ENCODE peak calls at places on chromosomes 12 and 14, in four cellular contexts. I is central memory CD4-positive, alpha-beta T cell; Q is EL; B is stimulated activated CD4-positive, alpha-beta T cell treated with anti-CD3 and anti-CD28 coated beads, Interleukin-15, amount 100 ng/mL, for 48 hours. H is an unnamed sample.

GRCh38 chr14:102525213-102526143 is 15.9 kb upstream of the ANKRD9 start:
- DNase-seq in I (peak), Q (peak), B (no peak), H (peak)

GRCh38 chr12:90084018-90084417 is 375.4 kb upstream of the ATP2B1 start:
- DNase-seq in I (no peak), Q (no peak), B (no peak), H (no peak)

GRCh38 chr14:72578514-72578913 is 315.4 kb downstream of the DPF3 start:
- DNase-seq in I (no peak), Q (no peak), B (no peak), H (no peak)

GRCh38 chr14:65100905-65101541 is 1.3 kb downstream of the MAX start:
- DNase-seq in I (peak), Q (no peak), B (no peak), H (no peak)

GRCh38 chr12:119512772-119513497 is 80.6 kb upstream of the TMEM233 start:
- DNase-seq in I (no peak), Q (peak), B (no peak), H (peak)

GRCh38 chr14:36091096-36091495 is 85.4 kb downstream of the PTCSC3 start:
- DNase-seq in I (no peak), Q (peak), B (no peak), H (peak)

GRCh38 chr12:9864913-9865675 is 4.1 kb downstream of the CLEC2B start:
- DNase-seq in I (no peak), Q (no peak), B (no peak), H (no peak)

GRCh38 chr12:6613776-6614512 is 6.8 kb upstream of the CHD4 start:
- DNase-seq in I (peak), Q (peak), B (no peak), H (peak)

GRCh38 chr12:6333566-6333965 is 8.3 kb downstream of the TNFRSF1A start:
- DNase-seq in I (no peak), Q (peak), B (no peak), H (peak)

GRCh38 chr12:20624718-20625117 is 70.4 kb upstream of the SLCO1C1 start:
- DNase-seq in I (no peak), Q (peak), B (no peak), H (peak)

GRCh38 chr14:92792885-92793284 is 1.2 kb upstream of the GOLGA5 start:
- DNase-seq in I (no peak), Q (no peak), B (no peak), H (no peak)

GRCh38 chr14:101506921-101507300 is 54.4 kb upstream of the DIO3 start:
- DNase-seq in I (no peak), Q (no peak), B (no peak), H (no peak)

GRCh38 chr14:75454963-75455546 is 27.2 kb downstream of the JDP2 start:
- DNase-seq in I (no peak), Q (peak), B (no peak), H (peak)

GRCh38 chr14:68377459-68377858 is 415.4 kb downstream of the ZFP36L1 start:
- DNase-seq in I (no peak), Q (no peak), B (no peak), H (peak)

GRCh38 chr14:63011609-63012008 is 33.6 kb downstream of the KCNH5 start:
- DNase-seq in I (no peak), Q (no peak), B (no peak), H (no peak)

GRCh38 chr14:88551936-88552565 is 2.8 kb downstream of the PTPN21 start:
- DNase-seq in I (no peak), Q (peak), B (no peak), H (peak)

GRCh38 chr14:96754162-96754844 is 42.9 kb upstream of the VRK1 start:
- DNase-seq in I (no peak), Q (peak), B (no peak), H (peak)

H was measured in RPMI7951.